ENCODE peak calls at places on chromosomes 16 and 17, in eight cellular contexts. S is heart right ventricle, O is psoas muscle, R is left lung, Y is thoracic aorta, U is ascending aorta, N is transverse colon, X is prostate gland. Z is an unnamed sample. For H3K4me1, the result is how much of the 10 kb centered on the place peaks cover.

GRCh38 chr17:2282297-2282873 is 21.2 kb downstream of the SMG6 start:
- DNase-seq in S (no peak), O (peak), R (no peak), Y (no peak), U (no peak), N (no peak), X (no peak), Z (no peak)

GRCh38 chr17:80117491-80118401 is 16.4 kb downstream of the GAA start:
- DNase-seq in S (no peak), O (peak), R (no peak), Y (no peak), U (no peak), N (no peak), X (no peak), Z (no peak)

GRCh38 chr16:67304006-67304405 is 22.5 kb downstream of the KCTD19 start:
- DNase-seq in S (no peak), O (no peak), R (no peak), Y (no peak), U (no peak), N (no peak), X (no peak), Z (no peak)

GRCh38 chr16:80720759-80721470 is 83.5 kb downstream of the CDYL2 start:
- DNase-seq in S (no peak), O (no peak), R (no peak), Y (no peak), U (no peak), N (no peak), X (no peak), Z (no peak)

GRCh38 chr17:17413821-17414220 is 63.0 kb upstream of the MED9 start:
- DNase-seq in S (no peak), O (peak), R (no peak), Y (no peak), U (no peak), N (no peak), X (no peak), Z (no peak)

GRCh38 chr16:15031596-15031995 is 24.3 kb downstream of the NTAN1 start:
- DNase-seq in S (no peak), O (no peak), R (no peak), Y (no peak), U (no peak), N (peak), X (no peak), Z (no peak)

GRCh38 chr16:22383827-22384226 is 9.4 kb upstream of the CDR2 start:
- DNase-seq in S (no peak), O (no peak), R (no peak), Y (no peak), U (no peak), N (no peak), X (no peak), Z (no peak)

GRCh38 chr17:62724398-62725146 is 83.5 kb downstream of the MARCHF10 start:
- DNase-seq in S (no peak), O (no peak), R (no peak), Y (no peak), U (no peak), N (peak), X (peak), Z (no peak)

GRCh38 chr16:10088380-10088793 is 93.8 kb downstream of the GRIN2A start:
- DNase-seq in S (no peak), O (no peak), R (no peak), Y (no peak), U (no peak), N (no peak), X (no peak), Z (no peak)

GRCh38 chr16:12896562-12896961 is 4.8 kb upstream of the SHISA9 start:
- DNase-seq in S (no peak), O (no peak), R (no peak), Y (no peak), U (no peak), N (no peak), X (no peak), Z (no peak)

GRCh38 chr17:75113798-75114551 is 4.2 kb downstream of the ARMC7 start:
- DNase-seq in S (peak), O (peak), R (peak), Y (peak), U (peak), N (peak), X (peak), Z (peak)

GRCh38 chr17:77769762-77770161 is 188.7 kb upstream of the TNRC6C start:
- DNase-seq in S (no peak), O (no peak), R (no peak), Y (no peak), U (no peak), N (no peak), X (no peak), Z (no peak)

GRCh38 chr17:5557485-5557884 is 26.8 kb downstream of the NLRP1 start:
- DNase-seq in S (no peak), O (no peak), R (no peak), Y (no peak), U (no peak), N (no peak), X (no peak), Z (no peak)

GRCh38 chr16:29029168-29029994 is 44.5 kb downstream of the LAT start:
- DNase-seq in S (no peak), O (no peak), R (no peak), Y (peak), U (peak), N (no peak), X (no peak), Z (no peak)

GRCh38 chr16:66928702-66929388 is 3.5 kb upstream of the RRAD start:
- DNase-seq in S (no peak), O (peak), R (no peak), Y (no peak), U (no peak), N (peak), X (no peak), Z (no peak)

GRCh38 chr17:18963126-18964017 is 11.4 kb downstream of the SLC5A10 start:
- DNase-seq in S (no peak), O (peak), R (peak), Y (no peak), U (no peak), N (peak), X (no peak), Z (no peak)

GRCh38 chr16:11948819-11949218 is 7.0 kb upstream of the NPIPB2 start:
- DNase-seq in S (no peak), O (no peak), R (no peak), Y (no peak), U (no peak), N (no peak), X (no peak), Z (no peak)

GRCh38 chr17:588519-588918 is 126.1 kb downstream of the VPS53 start:
- DNase-seq in S (no peak), O (no peak), R (no peak), Y (no peak), U (no peak), N (no peak), X (no peak), Z (no peak)

GRCh38 chr17:79028496-79029326 is 4.7 kb downstream of the C1QTNF1 start:
- DNase-seq in S (no peak), O (no peak), R (no peak), Y (no peak), U (no peak), N (no peak), X (no peak), Z (no peak)

GRCh38 chr16:86431540-86431939 is 78.8 kb upstream of the FOXF1 start:
- DNase-seq in S (no peak), O (no peak), R (peak), Y (no peak), U (no peak), N (no peak), X (no peak), Z (no peak)

GRCh38 chr16:51818342-51818944 is 667.4 kb upstream of the SALL1 start:
- DNase-seq in S (no peak), O (no peak), R (no peak), Y (no peak), U (no peak), N (peak), X (peak), Z (no peak)

GRCh38 chr16:85309656-85310587 is 197.7 kb upstream of the CIBAR2 start:
- DNase-seq in S (peak), O (peak), R (peak), Y (no peak), U (no peak), N (peak), X (no peak), Z (no peak)

GRCh38 chr16:54284319-54284930 is 2.2 kb downstream of the IRX3 start:
- DNase-seq in S (no peak), O (peak), R (peak), Y (no peak), U (no peak), N (peak), X (peak), Z (no peak)

GRCh38 chr17:41868568-41868967 is 3.3 kb upstream of the KLHL11 start:
- DNase-seq in S (no peak), O (no peak), R (no peak), Y (no peak), U (no peak), N (no peak), X (no peak), Z (no peak)

GRCh38 chr17:29622337-29623282 is at the start of gene CORO6:
- DNase-seq in S (peak), O (peak), R (peak), Y (no peak), U (no peak), N (peak), X (no peak), Z (no peak)

DNA sequence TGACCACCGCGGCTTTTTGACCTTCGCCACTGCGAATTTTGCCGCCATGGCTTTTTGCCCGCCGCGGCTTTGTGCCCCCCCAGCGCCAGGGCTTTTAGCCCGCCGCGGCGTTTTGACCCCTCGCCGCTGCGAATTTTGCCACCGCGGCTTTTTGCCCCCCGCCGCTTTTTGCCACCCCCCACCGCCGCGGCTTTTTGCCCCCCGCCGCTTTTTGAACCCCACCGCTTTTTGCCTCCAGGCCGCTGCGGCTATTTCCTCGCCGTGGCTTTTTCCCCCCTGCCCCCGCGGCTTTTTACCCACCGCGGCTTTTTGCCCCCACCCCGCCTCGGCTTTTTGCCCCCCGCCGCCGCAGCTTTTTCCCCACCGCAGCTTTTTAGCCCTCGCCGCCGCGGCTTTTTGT is 134.8 kb upstream of the TP53TG3C start:
- DNase-seq in S (no peak), O (peak), R (peak), Y (no peak), U (no peak), N (no peak), X (no peak), Z (no peak)
- TF ChIP-seq CTCF in S (no peak), O (no peak), R (no peak), Y (no peak), U (no peak), N (no peak), X (no peak), Z (no peak)

GRCh38 chr16:71933913-71934696 is 38.8 kb downstream of the IST1 start:
- DNase-seq in S (no peak), O (no peak), R (no peak), Y (no peak), U (no peak), N (no peak), X (no peak), Z (no peak)

GRCh38 chr16:71933017-71933416 is 37.7 kb downstream of the IST1 start:
- DNase-seq in S (no peak), O (no peak), R (no peak), Y (no peak), U (no peak), N (no peak), X (no peak), Z (no peak)

GRCh38 chr16:71943887-71944286 is 48.6 kb downstream of the IST1 start:
- DNase-seq in S (no peak), O (no peak), R (no peak), Y (no peak), U (no peak), N (no peak), X (no peak), Z (no peak)

GRCh38 chr16:71937868-71938510 is 42.7 kb downstream of the IST1 start:
- DNase-seq in S (no peak), O (no peak), R (no peak), Y (no peak), U (no peak), N (no peak), X (no peak), Z (no peak)
- H3K4me1 ChIP-seq in S (under half), O (under half), R (under half), Y (under half), U (under half), N (under half), X (under half), Z (under half)

GRCh38 chr16:1941162-1941923 is 1.7 kb downstream of the MSRB1 start:
- DNase-seq in S (no peak), O (peak), R (no peak), Y (no peak), U (no peak), N (no peak), X (no peak), Z (no peak)
- H3K27ac ChIP-seq in S (peak), O (peak), R (peak), Y (peak), U (peak), N (peak), X (no peak), Z (peak)

GRCh38 chr16:19555938-19556778 is 655 bp downstream of the VPS35L start:
- DNase-seq in S (no peak), O (no peak), R (no peak), Y (no peak), U (no peak), N (peak), X (no peak), Z (no peak)
- TF ChIP-seq CTCF in S (no peak), O (no peak), R (no peak), Y (no peak), U (peak), N (no peak), X (no peak), Z (no peak)

GRCh38 chr17:4172356-4172755 is 29.4 kb downstream of the CYB5D2 start:
- DNase-seq in S (no peak), O (peak), R (no peak), Y (no peak), U (no peak), N (no peak), X (no peak), Z (no peak)
- H3K4me1 ChIP-seq in S (under half), O (under half), R (under half), Y (under half), U (under half), N (under half), X (under half), Z (under half)

DNA sequence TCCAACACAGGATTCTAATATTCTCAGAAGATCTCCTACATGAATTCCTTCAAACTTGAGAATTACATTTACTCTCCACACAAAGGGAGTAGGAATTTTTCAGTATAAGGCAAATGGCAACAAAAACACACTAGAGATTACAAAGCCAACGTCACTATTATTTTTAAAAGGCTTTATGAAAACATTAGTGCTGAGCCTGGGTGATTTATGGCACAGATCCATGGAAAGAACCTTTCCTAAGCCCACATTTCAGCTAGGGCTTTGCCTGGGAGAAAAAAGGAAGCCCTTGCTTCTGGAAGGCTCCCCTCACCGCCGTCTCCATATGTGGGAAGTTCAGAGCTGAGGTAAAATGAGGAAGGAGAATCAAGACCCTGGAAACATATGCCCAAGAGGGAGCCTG is 499.4 kb upstream of the HSBP1 start:
- DNase-seq in S (no peak), O (no peak), R (no peak), Y (no peak), U (no peak), N (no peak), X (no peak), Z (no peak)
- H3K27ac ChIP-seq in S (no peak), O (no peak), R (no peak), Y (no peak), U (peak), N (no peak), X (no peak), Z (no peak)

GRCh38 chr17:76549215-76549518 is 9.3 kb downstream of the PRCD start:
- DNase-seq in S (no peak), O (no peak), R (no peak), Y (no peak), U (no peak), N (no peak), X (no peak), Z (no peak)

GRCh38 chr17:76550712-76551615 is 11.1 kb downstream of the PRCD start:
- DNase-seq in S (no peak), O (no peak), R (no peak), Y (no peak), U (no peak), N (no peak), X (peak), Z (no peak)

GRCh38 chr17:76547642-76548202 is 7.9 kb downstream of the PRCD start:
- DNase-seq in S (no peak), O (no peak), R (no peak), Y (no peak), U (no peak), N (no peak), X (no peak), Z (no peak)

GRCh38 chr17:76548378-76549214 is 8.8 kb downstream of the PRCD start:
- DNase-seq in S (no peak), O (no peak), R (no peak), Y (no peak), U (no peak), N (no peak), X (no peak), Z (no peak)

GRCh38 chr17:76549539-76549938 is 9.7 kb downstream of the PRCD start:
- DNase-seq in S (no peak), O (no peak), R (no peak), Y (no peak), U (no peak), N (no peak), X (no peak), Z (no peak)
- TF ChIP-seq CTCF in S (no peak), O (no peak), R (no peak), Y (no peak), U (no peak), N (no peak), X (no peak), Z (no peak)

GRCh38 chr17:49213399-49213798 is 2.9 kb downstream of the ABI3 start:
- DNase-seq in S (no peak), O (no peak), R (no peak), Y (no peak), U (no peak), N (no peak), X (no peak), Z (no peak)

GRCh38 chr17:49214665-49215360 is 4.3 kb downstream of the ABI3 start:
- DNase-seq in S (peak), O (no peak), R (no peak), Y (no peak), U (no peak), N (no peak), X (no peak), Z (no peak)

GRCh38 chr17:49216482-49216881 is 6.0 kb downstream of the ABI3 start:
- DNase-seq in S (no peak), O (no peak), R (peak), Y (no peak), U (no peak), N (no peak), X (no peak), Z (no peak)

GRCh38 chr17:49216953-49217650 is 6.6 kb downstream of the ABI3 start:
- DNase-seq in S (peak), O (peak), R (peak), Y (no peak), U (no peak), N (peak), X (no peak), Z (no peak)

GRCh38 chr17:49213803-49214202 is 3.3 kb downstream of the ABI3 start:
- DNase-seq in S (no peak), O (no peak), R (no peak), Y (no peak), U (no peak), N (no peak), X (no peak), Z (no peak)
- H3K4me1 ChIP-seq in S (under half), O (under half), R (under half), Y (under half), U (under half), N (under half), X (under half), Z (under half)

GRCh38 chr17:56835259-56835575 is 1.3 kb downstream of the DGKE start:
- DNase-seq in S (no peak), O (no peak), R (no peak), Y (no peak), U (no peak), N (no peak), X (no peak), Z (no peak)

GRCh38 chr17:56833812-56834379 is at the start of the genes C17orf67 and DGKE:
- DNase-seq in S (peak), O (peak), R (peak), Y (peak), U (peak), N (peak), X (peak), Z (peak)

GRCh38 chr17:56832446-56832845 is 1.3 kb downstream of the C17orf67 start:
- DNase-seq in S (no peak), O (no peak), R (no peak), Y (no peak), U (no peak), N (no peak), X (no peak), Z (no peak)

GRCh38 chr17:56833023-56833811 is 503 bp downstream of the C17orf67 start:
- DNase-seq in S (peak), O (peak), R (peak), Y (no peak), U (peak), N (peak), X (peak), Z (no peak)

DNA sequence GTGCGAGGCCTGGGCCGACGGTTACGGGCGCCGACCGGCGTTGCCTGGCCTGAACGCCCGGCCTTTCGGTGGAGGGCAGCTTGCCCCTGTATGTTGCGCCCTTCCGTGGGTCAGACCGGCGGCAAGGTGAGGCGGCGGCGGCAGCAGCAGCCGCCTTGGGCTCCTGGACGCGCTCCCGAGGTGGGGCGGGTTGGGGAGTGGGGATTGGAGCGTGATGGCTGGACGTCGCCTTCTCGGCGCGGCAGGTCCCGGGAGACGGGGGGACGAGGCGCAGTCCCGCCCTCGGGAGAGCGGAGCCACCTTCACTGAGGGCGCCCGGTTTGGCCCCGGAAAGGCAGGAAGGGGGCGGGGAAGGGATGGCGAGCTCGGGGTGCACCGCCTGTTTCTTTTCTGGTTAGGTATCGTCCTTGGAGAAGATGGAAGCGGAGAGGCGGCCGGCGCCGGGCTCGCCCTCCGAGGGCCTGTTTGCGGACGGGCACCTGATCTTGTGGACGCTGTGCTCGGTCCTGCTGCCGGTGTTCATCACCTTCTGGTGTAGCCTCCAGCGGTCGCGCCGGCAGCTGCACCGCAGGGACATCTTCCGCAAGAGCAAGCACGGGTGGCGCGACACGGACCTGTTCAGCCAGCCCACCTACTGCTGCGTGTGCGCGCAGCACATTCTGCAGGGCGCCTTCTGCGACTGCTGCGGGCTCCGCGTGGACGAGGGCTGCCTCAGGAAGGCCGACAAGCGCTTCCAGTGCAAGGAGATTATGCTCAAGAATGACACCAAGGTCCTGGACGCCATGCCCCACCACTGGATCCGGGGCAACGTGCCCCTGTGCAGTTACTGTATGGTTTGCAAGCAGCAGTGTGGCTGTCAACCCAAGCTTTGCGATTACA is 668 bp downstream of the DGKE start:
- DNase-seq in S (peak), O (peak), R (peak), Y (no peak), U (no peak), N (peak), X (peak), Z (no peak)
- H3K27ac ChIP-seq in S (peak), O (peak), R (peak), Y (peak), U (peak), N (peak), X (peak), Z (peak)